ENCODE peak calls at places on chromosomes 11 and 22, in eight cellular contexts. I, A, O, Z, D, M, H and C are unnamed samples.

GRCh38 chr11:20160425-20161229 is at the start of gene DBX1:
- DNase-seq in I (no peak), A (no peak), O (no peak), Z (no peak), D (no peak), M (no peak), H (peak), C (no peak)

GRCh38 chr11:73308963-73309960 is 1.2 kb downstream of the ARHGEF17 start:
- DNase-seq in I (peak), A (peak), O (peak), Z (peak), D (peak), M (peak), H (peak), C (peak)

GRCh38 chr11:116109228-116109627 is 605.0 kb upstream of the CADM1 start:
- DNase-seq in I (no peak), A (peak), O (peak), Z (peak), D (no peak), M (no peak), H (no peak), C (no peak)

GRCh38 chr11:76644591-76644990 is 26.0 kb downstream of the LRRC32 start:
- DNase-seq in I (no peak), A (no peak), O (no peak), Z (no peak), D (no peak), M (no peak), H (no peak), C (no peak)

GRCh38 chr22:35657571-35658312 is 9.5 kb downstream of the APOL6 start:
- DNase-seq in I (no peak), A (no peak), O (no peak), Z (no peak), D (no peak), M (no peak), H (no peak), C (no peak)

GRCh38 chr11:11841121-11841604 is 609 bp upstream of the USP47 start:
- DNase-seq in I (peak), A (peak), O (no peak), Z (peak), D (peak), M (peak), H (peak), C (no peak)

GRCh38 chr22:39574779-39575551 is 4.4 kb downstream of the CACNA1I start:
- DNase-seq in I (no peak), A (peak), O (peak), Z (peak), D (no peak), M (no peak), H (no peak), C (no peak)

GRCh38 chr11:31643831-31644230 is 134.3 kb downstream of the ELP4 start:
- DNase-seq in I (no peak), A (no peak), O (no peak), Z (peak), D (no peak), M (no peak), H (no peak), C (no peak)

GRCh38 chr22:38180841-38181452 is 683 bp downstream of the PLA2G6 start:
- DNase-seq in I (no peak), A (peak), O (no peak), Z (no peak), D (peak), M (peak), H (no peak), C (no peak)

GRCh38 chr11:8271106-8271886 is 7.6 kb upstream of the LMO1 start:
- DNase-seq in I (no peak), A (no peak), O (no peak), Z (no peak), D (no peak), M (no peak), H (no peak), C (no peak)

GRCh38 chr11:132839226-132839625 is 693.1 kb downstream of the OPCML start:
- DNase-seq in I (no peak), A (no peak), O (no peak), Z (no peak), D (no peak), M (no peak), H (no peak), C (no peak)

GRCh38 chr22:46366801-46367706 is 31.5 kb downstream of the TRMU start:
- DNase-seq in I (no peak), A (no peak), O (no peak), Z (no peak), D (no peak), M (no peak), H (no peak), C (no peak)

GRCh38 chr11:56885182-56885581 is 103.5 kb upstream of the OR5AK2 start:
- DNase-seq in I (no peak), A (peak), O (peak), Z (no peak), D (no peak), M (peak), H (peak), C (no peak)

GRCh38 chr22:22666307-22667091 is 22.1 kb downstream of the GGTLC2 start:
- DNase-seq in I (peak), A (peak), O (no peak), Z (peak), D (no peak), M (peak), H (peak), C (no peak)

GRCh38 chr11:11968511-11969280 is 39.7 kb downstream of the DKK3 start:
- DNase-seq in I (no peak), A (no peak), O (no peak), Z (no peak), D (no peak), M (no peak), H (no peak), C (peak)

GRCh38 chr11:44840526-44840925 is 110.2 kb downstream of the TP53I11 start:
- DNase-seq in I (no peak), A (no peak), O (no peak), Z (no peak), D (no peak), M (no peak), H (no peak), C (no peak)

GRCh38 chr22:34334893-34335292 is 414.6 kb upstream of the LARGE1 start:
- DNase-seq in I (no peak), A (no peak), O (no peak), Z (no peak), D (no peak), M (no peak), H (no peak), C (no peak)

DNA sequence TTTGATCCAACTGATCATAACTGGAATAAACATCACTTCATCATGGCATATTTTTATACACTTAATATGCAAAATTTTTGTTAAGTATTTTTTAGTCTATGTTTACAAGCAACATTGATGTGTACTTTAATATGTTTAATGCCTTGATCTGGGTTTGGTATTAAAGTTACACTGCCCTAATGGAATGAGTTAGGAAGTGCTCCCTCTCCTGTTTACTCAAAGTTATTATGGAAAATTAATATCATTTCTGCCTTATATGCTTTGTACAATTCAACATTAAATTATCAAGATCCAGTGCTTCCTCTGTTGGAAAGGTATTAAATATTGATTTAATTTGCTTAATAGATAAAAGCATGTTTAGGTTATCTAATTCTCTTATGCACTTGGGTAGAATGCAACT is 927.3 kb upstream of the RAG2 start:
- DNase-seq in I (no peak), A (no peak), O (no peak), Z (no peak), D (no peak), M (no peak), H (no peak), C (no peak)
- TF ChIP-seq CTCF in I (no peak), A (no peak), O (no peak), Z (no peak), D (no peak), M (no peak), H (no peak), C (no peak)

DNA sequence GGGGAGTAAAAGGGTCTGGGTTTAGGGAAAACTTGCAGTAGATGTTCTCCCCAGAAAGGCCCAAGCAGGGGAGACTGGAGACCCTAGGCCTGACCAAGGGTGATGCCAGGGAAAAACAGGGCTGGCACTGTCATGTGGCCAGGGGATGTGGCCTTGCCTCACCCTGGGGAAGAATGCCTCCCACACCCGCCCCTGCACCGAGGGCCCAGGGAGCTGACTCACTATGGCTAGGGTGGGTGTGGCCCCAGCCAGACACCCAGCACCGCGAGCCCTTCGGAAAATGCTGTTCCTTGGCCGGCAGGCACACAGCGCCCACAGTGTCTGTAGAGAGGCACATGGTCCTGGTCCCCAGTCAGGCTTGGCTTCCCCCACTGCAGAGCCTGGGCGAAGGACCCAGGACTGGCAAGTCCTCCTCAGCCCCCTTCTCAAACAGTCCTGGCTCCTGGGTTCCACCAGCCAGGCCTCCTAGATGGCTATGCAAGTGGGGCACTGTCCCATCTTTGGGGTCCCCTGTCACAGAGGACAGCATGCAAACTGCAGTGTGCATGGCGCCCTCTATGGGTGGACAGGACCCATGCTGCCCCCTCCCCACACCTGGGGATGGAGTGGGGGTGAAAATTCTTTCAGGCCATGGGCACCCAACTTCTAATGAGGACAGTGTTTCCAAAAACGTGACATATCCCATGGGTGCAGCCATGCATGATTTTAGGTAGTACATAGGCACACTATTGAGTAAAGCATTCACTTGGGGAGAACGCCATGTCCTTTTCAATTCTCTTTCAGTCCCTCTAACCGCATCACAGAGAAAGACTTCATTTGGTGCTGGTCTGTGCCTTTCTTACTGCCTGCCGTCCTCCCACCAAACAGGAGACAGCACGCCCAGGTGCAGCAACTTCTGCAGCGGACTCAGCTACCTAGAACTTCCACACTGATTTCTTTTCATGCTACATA is 15.2 kb downstream of the TMPRSS5 start:
- DNase-seq in I (peak), A (peak), O (no peak), Z (peak), D (no peak), M (peak), H (peak), C (no peak)
- TF ChIP-seq CTCF in I (peak), A (peak), O (peak), Z (peak), D (peak), M (no peak), H (peak), C (peak)

DNA sequence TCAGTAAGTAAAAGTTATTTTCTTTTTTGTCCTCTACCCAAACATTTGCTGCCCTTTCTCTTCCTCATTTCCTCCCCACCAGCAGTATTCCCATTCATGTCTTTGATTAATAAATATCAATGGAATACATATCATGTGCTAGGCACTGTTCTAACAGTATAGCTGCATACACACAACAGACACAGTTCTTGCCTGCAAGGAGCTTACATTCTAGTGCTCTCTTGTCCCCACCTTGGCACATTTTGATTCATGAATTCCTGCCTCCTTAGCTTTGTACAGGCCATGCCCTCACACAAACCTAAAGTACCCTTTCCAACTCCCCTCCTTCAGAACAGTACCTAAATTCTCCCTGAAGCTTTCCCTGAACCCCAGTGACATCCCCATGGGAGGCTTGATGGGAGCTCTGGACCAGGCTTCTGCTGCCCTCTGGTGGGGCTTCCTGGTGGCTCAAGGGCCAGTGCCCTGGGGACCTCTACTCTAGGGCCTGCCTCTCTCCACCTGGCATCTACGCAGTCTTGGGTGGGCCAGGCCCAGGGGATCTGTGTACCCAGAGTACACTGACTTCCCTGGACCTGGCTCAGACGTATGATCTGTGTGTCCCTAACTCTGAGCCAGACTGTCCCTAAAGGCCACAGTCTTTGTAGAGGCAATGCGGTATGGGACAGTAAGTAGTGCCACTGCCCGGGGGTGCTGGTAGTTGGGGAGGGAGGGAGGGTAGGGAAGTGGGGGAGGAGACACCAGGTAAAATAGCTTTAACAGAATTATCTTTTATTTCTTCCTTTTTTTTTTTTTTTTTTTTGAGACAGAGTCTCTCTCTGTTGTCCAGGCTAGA is 14.1 kb downstream of the RPS13 start:
- DNase-seq in I (peak), A (peak), O (no peak), Z (peak), D (peak), M (peak), H (peak), C (no peak)
- TF ChIP-seq CTCF in I (peak), A (peak), O (peak), Z (peak), D (peak), M (peak), H (peak), C (peak)

GRCh38 chr11:119309411-119309810 is 7.5 kb downstream of the MCAM start:
- DNase-seq in I (no peak), A (no peak), O (no peak), Z (no peak), D (no peak), M (no peak), H (no peak), C (no peak)

GRCh38 chr11:119305556-119306372 is 11.2 kb downstream of the MCAM start:
- DNase-seq in I (no peak), A (no peak), O (no peak), Z (no peak), D (no peak), M (no peak), H (no peak), C (no peak)

GRCh38 chr11:119307974-119308373 is 9.0 kb downstream of the MCAM start:
- DNase-seq in I (no peak), A (no peak), O (no peak), Z (no peak), D (no peak), M (no peak), H (no peak), C (no peak)

GRCh38 chr11:119306373-119306890 is 10.5 kb downstream of the MCAM start:
- DNase-seq in I (no peak), A (no peak), O (no peak), Z (no peak), D (peak), M (no peak), H (no peak), C (no peak)

GRCh38 chr11:119307219-119307618 is 9.7 kb downstream of the MCAM start:
- DNase-seq in I (no peak), A (no peak), O (no peak), Z (no peak), D (no peak), M (no peak), H (peak), C (no peak)
- TF ChIP-seq CTCF in I (no peak), A (no peak), O (peak), Z (no peak), D (no peak), M (no peak), H (peak), C (no peak)

GRCh38 chr11:1545432-1545831 is 26.6 kb downstream of the DUSP8 start:
- DNase-seq in I (no peak), A (no peak), O (no peak), Z (no peak), D (no peak), M (no peak), H (no peak), C (no peak)

GRCh38 chr11:1546077-1546535 is 26.0 kb downstream of the DUSP8 start:
- DNase-seq in I (peak), A (peak), O (no peak), Z (no peak), D (no peak), M (no peak), H (no peak), C (no peak)

GRCh38 chr11:1547467-1548098 is 24.5 kb downstream of the DUSP8 start:
- DNase-seq in I (no peak), A (no peak), O (no peak), Z (no peak), D (no peak), M (no peak), H (no peak), C (no peak)

GRCh38 chr11:1548221-1549070 is 23.6 kb downstream of the DUSP8 start:
- DNase-seq in I (peak), A (peak), O (no peak), Z (peak), D (no peak), M (peak), H (peak), C (no peak)

GRCh38 chr11:1546536-1547466 is 25.3 kb downstream of the DUSP8 start:
- DNase-seq in I (peak), A (peak), O (no peak), Z (peak), D (no peak), M (peak), H (peak), C (no peak)
- TF ChIP-seq CTCF in I (peak), A (peak), O (peak), Z (peak), D (peak), M (peak), H (peak), C (peak)

DNA sequence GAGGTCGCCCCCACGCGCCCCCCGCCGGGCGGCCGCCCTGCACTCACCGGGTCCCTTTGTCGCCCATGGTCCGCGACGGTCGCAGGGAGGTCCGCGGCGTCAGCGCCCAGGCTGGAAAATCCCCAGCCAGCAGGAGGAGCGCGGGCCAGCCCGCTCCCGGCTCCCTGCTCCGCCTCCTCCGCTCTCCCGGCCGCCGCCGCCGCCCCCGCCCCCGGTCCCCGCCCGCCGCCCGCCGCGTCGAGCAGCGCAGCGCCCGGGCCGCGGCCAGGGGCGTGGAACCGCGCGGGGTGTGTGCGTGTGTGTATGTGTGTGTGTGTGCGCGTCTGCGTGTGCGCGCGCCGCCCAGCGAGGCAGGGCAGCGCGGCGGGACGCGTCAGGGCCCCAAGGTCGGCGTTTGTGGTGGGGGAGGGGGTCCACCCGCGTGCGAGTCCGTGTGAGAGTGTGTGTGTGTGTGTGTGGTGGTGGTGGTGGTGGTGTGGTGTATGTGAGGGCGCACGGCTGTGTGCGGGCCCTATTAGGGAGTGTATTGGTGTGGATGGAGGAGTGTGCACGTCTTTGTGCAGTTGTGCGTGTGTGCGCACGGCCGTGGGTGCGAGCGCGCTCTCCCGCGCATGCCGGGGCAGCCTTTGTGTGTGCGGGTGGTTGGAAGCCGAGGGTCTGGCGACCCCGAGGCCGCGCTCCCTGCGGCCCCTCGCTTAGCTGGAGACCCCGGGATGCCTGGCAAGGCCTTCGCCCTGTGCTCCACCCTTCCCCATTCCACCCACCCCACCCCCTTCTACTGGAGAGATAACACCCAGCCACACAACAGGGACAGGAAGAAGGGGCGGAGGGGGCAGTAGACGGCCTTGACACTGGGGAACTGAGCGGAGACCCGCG is at the start of gene ARRB1:
- DNase-seq in I (peak), A (peak), O (no peak), Z (peak), D (peak), M (peak), H (peak), C (peak)
- TF ChIP-seq CTCF in I (no peak), A (peak), O (no peak), Z (no peak), D (no peak), M (no peak), H (peak), C (no peak)

GRCh38 chr22:50194037-50194809 is 6.6 kb upstream of the SELENOO start:
- DNase-seq in I (no peak), A (no peak), O (no peak), Z (no peak), D (no peak), M (no peak), H (no peak), C (no peak)

GRCh38 chr22:50197856-50198623 is 2.8 kb upstream of the SELENOO start:
- DNase-seq in I (no peak), A (no peak), O (no peak), Z (no peak), D (no peak), M (no peak), H (no peak), C (no peak)

GRCh38 chr22:50198624-50199017 is 2.2 kb upstream of the SELENOO start:
- DNase-seq in I (no peak), A (no peak), O (no peak), Z (no peak), D (no peak), M (no peak), H (no peak), C (no peak)

GRCh38 chr22:50197000-50197800 is 3.6 kb upstream of the SELENOO start:
- DNase-seq in I (no peak), A (no peak), O (no peak), Z (no peak), D (no peak), M (no peak), H (no peak), C (no peak)

GRCh38 chr22:50196256-50196655 is 4.6 kb upstream of the SELENOO start:
- DNase-seq in I (no peak), A (no peak), O (no peak), Z (no peak), D (no peak), M (no peak), H (no peak), C (no peak)
- TF ChIP-seq CTCF in I (no peak), A (no peak), O (no peak), Z (no peak), D (no peak), M (no peak), H (no peak), C (no peak)

GRCh38 chr11:62602141-62603071 is 741 bp upstream of the MTA2 start:
- DNase-seq in I (peak), A (peak), O (no peak), Z (no peak), D (peak), M (peak), H (peak), C (no peak)
- TF ChIP-seq CTCF in I (no peak), A (peak), O (no peak), Z (no peak), D (peak), M (no peak), H (peak), C (no peak)